ENCODE peak calls at places on chromosomes 2 and 18, in four cellular contexts. F is GF-D8, W is iPS-NIHi11, Q is MV-4-11. C is an unnamed sample.

GRCh38 chr2:168661404-168661869 is 141.0 kb upstream of the NOSTRIN start:
- DNase-seq in F (no peak), Q (no peak), W (peak; percentile 46), C (no peak)

GRCh38 chr2:134359367-134360081 is 105.7 kb downstream of the MGAT5 start:
- DNase-seq in Q (no peak), W (no peak), F (no peak), C (no peak)

GRCh38 chr2:68302281-68302680 is 17.5 kb downstream of the CNRIP1 start:
- DNase-seq in W (no peak), F (no peak), Q (no peak), C (no peak)

GRCh38 chr2:50840346-50841124 is 191.4 kb downstream of the NRXN1 start:
- DNase-seq in Q (no peak), W (no peak), F (no peak), C (no peak)

GRCh38 chr2:39306626-39307025 is 62.9 kb upstream of the CDKL4 start:
- DNase-seq in Q (no peak), F (no peak), W (no peak), C (no peak)

GRCh38 chr2:201470821-201471731 is 19.5 kb downstream of the STRADB start:
- DNase-seq in W (peak; percentile 65), F (no peak), Q (no peak), C (no peak)

GRCh38 chr2:183950673-183951072 is 647.7 kb upstream of the ZNF804A start:
- DNase-seq in F (no peak), W (no peak), Q (no peak), C (no peak)

GRCh38 chr2:163173591-163173990 is 335.0 kb upstream of the KCNH7 start:
- DNase-seq in Q (no peak), W (no peak), F (no peak), C (no peak)

GRCh38 chr18:23689031-23689615 is at the start of gene LAMA3:
- DNase-seq in Q (peak; percentile 1), F (no peak), W (peak; percentile 73), C (peak; percentile 65)